ENCODE peak calls at places on chromosomes 7 and 10, in six cellular contexts. R is astrocyte, A is neuronal stem cell, K is IMR-90, T is GM23248, F is neural progenitor cell. I is an unnamed sample. For H3K27me3, the result is how much of the 10 kb centered on the place peaks cover.

GRCh38 chr7:100674441-100675407 is 1.2 kb downstream of the GNB2 start:
- DNase-seq in K (no peak), F (peak), T (peak), A (no peak), R (no peak), I (peak)

GRCh38 chr10:628386-629045 is 61.0 kb downstream of the DIP2C start:
- DNase-seq in R (no peak), K (no peak), A (no peak), T (no peak), F (no peak), I (no peak)

GRCh38 chr7:47373871-47374451 is 207.9 kb downstream of the TNS3 start:
- DNase-seq in F (no peak), A (no peak), T (no peak), R (no peak), K (no peak), I (no peak)

GRCh38 chr7:96449094-96449493 is 127.2 kb upstream of the SLC25A13 start:
- DNase-seq in K (no peak), A (no peak), R (no peak), T (no peak), F (peak), I (no peak)

GRCh38 chr10:21100871-21101514 is 203.9 kb upstream of the NEBL start:
- DNase-seq in F (no peak), R (peak), A (no peak), T (peak), K (no peak), I (no peak)

GRCh38 chr7:13062596-13062995 is 375.2 kb downstream of the ARL4A start:
- DNase-seq in A (no peak), R (no peak), F (no peak), T (no peak), K (no peak), I (no peak)

GRCh38 chr7:16421333-16422099 is at the start of gene CRPPA:
- DNase-seq in F (peak), R (peak), A (no peak), T (peak), K (peak), I (peak)

GRCh38 chr7:13031481-13031880 is 344.0 kb downstream of the ARL4A start:
- DNase-seq in R (peak), K (no peak), A (no peak), F (no peak), T (peak), I (no peak)

GRCh38 chr7:80999180-80999579 is 80.3 kb upstream of the SEMA3C start:
- DNase-seq in K (no peak), F (no peak), T (no peak), R (no peak), A (no peak), I (no peak)

GRCh38 chr10:33055636-33056035 is 97.6 kb upstream of the ITGB1 start:
- DNase-seq in T (peak), K (peak), F (no peak), A (no peak), R (peak), I (no peak)

GRCh38 chr10:98416989-98417388 is 2.0 kb upstream of the PYROXD2 start:
- DNase-seq in R (no peak), K (no peak), A (no peak), F (no peak), T (no peak), I (no peak)

GRCh38 chr7:139853576-139854511 is 24.8 kb downstream of the TBXAS1 start:
- DNase-seq in R (peak), K (peak), T (peak), A (no peak), F (no peak), I (no peak)

GRCh38 chr7:55085511-55086412 is 66.9 kb downstream of the EGFR start:
- DNase-seq in A (no peak), K (no peak), R (no peak), F (no peak), T (no peak), I (peak)

GRCh38 chr10:50514995-50515394 is 108.8 kb downstream of the SGMS1 start:
- DNase-seq in K (no peak), A (no peak), F (no peak), R (no peak), T (peak), I (no peak)

GRCh38 chr10:85061401-85061800 is 733.0 kb downstream of the CCSER2 start:
- DNase-seq in K (no peak), R (no peak), F (no peak), A (no peak), T (no peak), I (no peak)

GRCh38 chr10:30591249-30591670 is 38.3 kb downstream of the LYZL2 start:
- DNase-seq in R (peak), F (peak), T (peak), K (peak), A (peak), I (peak)

GRCh38 chr10:91360434-91360833 is 49.7 kb upstream of the HECTD2 start:
- DNase-seq in A (no peak), F (no peak), T (no peak), R (no peak), K (no peak), I (no peak)

GRCh38 chr7:98303176-98303865 is 21.8 kb downstream of the BRI3 start:
- DNase-seq in T (no peak), A (no peak), K (no peak), F (no peak), R (no peak), I (no peak)

GRCh38 chr7:102891693-102892261 is 21.0 kb upstream of the LRRC17 start:
- DNase-seq in F (no peak), K (peak), A (no peak), R (peak), T (peak), I (no peak)

GRCh38 chr7:20304366-20304765 is 26.3 kb upstream of the ITGB8 start:
- DNase-seq in T (no peak), F (no peak), A (no peak), R (no peak), K (no peak), I (no peak)

GRCh38 chr7:142459557-142459963 is 201.7 kb upstream of the PRSS58 start:
- DNase-seq in R (peak), K (peak), F (peak), A (peak), T (peak), I (peak)

GRCh38 chr10:106682175-106682574 is 482.3 kb downstream of the SORCS1 start:
- DNase-seq in K (peak), R (no peak), F (no peak), A (no peak), T (peak), I (no peak)

GRCh38 chr7:1854521-1855395 is 184.7 kb downstream of the ELFN1 start:
- DNase-seq in K (no peak), A (no peak), F (peak), T (no peak), R (no peak), I (no peak)
- H3K27ac ChIP-seq in K (no peak), A (no peak), F (no peak), T (no peak), R (no peak), I (no peak)

DNA sequence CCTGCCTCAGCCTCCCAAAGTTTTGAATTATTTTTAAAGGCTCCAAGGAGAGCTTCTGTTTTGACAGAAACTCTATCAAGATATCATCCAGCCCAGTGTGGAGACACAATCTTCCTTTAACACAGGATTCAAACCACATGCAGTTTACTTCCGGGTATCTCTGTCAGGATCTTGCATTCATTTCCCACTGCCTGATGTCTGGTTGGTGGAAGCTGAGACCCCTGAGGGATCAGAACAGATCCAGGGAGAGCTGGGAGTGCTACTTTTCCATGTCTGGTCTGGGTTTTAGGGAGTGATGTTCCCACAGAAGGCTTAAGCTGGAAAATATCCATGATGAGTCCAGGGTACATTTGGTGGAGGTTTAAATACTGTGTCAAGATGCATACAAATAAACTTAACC is 16.7 kb downstream of the PTPRE start:
- DNase-seq in K (no peak), F (no peak), R (no peak), T (no peak), A (no peak), I (no peak)
- H3K4me2 ChIP-seq in K (no peak), F (no peak), R (peak), T (no peak), A (no peak), I (no peak)

DNA sequence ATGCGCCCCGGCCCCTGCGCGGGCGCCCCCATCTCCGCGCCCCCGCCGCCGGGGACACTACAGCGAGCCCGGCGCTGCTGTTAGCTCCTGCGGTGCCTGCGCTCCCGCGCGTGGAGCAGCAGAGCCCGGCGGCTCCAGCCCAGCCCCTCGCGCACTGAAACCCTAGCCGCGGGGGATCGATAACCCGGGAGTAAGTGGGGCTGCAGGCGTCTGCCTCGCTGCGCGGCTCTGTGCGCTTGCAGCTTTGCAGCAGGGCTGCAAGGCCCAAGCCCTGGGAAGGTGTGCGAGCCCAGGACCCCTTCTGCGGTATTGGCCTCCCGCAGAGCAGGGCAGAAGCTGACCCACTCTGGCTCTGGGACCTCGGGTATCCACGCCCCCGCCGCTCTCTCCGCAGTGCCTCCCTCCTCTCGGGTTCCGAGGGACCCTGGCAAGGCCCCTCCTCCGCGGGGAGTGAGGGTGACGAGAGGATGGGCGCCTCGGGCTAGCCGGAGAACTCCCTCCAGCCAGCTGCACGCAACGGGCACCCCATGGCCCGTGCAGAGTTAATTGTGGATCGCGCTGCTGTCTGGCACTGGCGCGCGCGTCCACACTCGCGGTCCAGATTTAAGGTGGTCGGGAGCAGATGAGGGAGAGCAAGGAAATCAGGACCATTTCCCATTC is 2.2 kb downstream of the SHH start:
- DNase-seq in F (peak), T (no peak), R (no peak), A (no peak), K (no peak), I (no peak)
- H3K27me3 ChIP-seq in F (half or more), T (half or more), R (half or more), A (half or more), K (half or more), I (under half)

GRCh38 chr7:22860784-22861482 is 38.3 kb upstream of the TOMM7 start:
- DNase-seq in A (no peak), K (no peak), F (peak), T (no peak), R (no peak), I (peak)

GRCh38 chr7:22858274-22858639 is 35.6 kb upstream of the TOMM7 start:
- DNase-seq in A (no peak), K (no peak), F (no peak), T (no peak), R (no peak), I (no peak)

GRCh38 chr7:22860337-22860736 is 37.7 kb upstream of the TOMM7 start:
- DNase-seq in K (no peak), A (no peak), T (no peak), R (no peak), F (no peak), I (peak)

GRCh38 chr7:22858640-22859561 is 36.3 kb upstream of the TOMM7 start:
- DNase-seq in K (peak), R (peak), F (no peak), T (peak), A (no peak), I (peak)

DNA sequence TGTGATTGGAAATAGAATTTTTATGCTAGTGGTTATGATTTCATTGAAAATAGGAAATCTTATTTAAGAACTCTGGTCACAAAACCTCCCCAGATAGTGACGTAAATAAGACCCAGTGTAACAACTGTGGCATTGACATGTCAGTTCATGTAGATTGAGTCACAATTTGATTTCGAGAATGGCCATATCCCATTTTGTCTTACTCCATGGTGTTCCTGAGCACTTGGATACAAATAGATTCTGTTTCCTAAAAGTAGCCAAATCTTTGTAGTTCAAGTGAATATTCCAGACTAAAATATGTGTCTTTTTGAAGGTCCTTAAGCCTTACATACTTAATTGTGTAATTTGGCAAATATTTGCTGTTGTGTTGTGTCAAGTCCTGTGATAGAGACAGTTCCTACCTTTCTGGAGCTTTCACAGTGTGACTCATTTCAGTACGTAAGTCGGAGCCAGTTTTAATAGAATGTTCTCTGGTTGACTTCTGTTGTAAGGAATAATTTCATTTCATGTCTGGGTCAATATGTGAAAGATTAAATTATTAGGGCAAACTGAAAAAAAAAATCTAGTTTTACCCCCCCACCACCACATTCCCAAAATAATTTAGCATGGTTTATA is 37.1 kb upstream of the TOMM7 start:
- DNase-seq in F (no peak), K (no peak), A (no peak), T (peak), R (peak), I (peak)
- H3K27ac ChIP-seq in F (no peak), K (peak), A (no peak), T (peak), R (peak), I (no peak)

DNA sequence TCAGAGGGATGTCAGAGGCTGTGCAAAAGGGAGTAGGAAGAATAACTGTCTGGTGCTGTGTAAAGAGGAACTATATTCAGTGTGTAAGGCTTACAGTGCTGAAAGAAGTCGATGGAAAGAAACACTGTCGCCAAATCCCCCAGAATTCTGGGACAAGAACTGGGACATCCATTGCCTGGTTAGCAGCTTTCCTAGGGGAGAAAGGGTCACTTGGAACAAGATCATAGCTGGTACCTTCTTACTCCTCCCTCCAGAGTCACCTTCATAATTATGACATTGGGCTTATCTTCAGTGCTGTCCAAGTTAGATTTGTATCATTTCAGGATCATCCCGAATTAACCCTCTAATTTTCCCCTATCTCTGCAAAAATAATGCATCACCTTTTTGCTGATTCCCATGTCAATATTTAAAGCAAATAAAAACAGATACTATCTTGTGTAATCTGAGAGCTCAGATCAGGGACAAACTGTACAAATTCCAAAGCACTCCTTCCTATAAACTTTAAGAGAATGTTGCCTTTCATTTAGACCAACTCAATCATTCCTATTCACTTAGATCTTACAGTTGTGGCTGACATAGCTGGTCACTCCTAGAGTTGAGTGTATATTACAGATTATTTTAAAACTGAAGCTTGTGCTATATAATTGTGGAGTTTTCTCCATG is 96.5 kb downstream of the DNAH11 start:
- DNase-seq in T (no peak), A (no peak), K (no peak), F (no peak), R (no peak), I (no peak)
- H3K4me2 ChIP-seq in T (no peak), A (no peak), K (no peak), F (no peak), R (no peak), I (no peak)

DNA sequence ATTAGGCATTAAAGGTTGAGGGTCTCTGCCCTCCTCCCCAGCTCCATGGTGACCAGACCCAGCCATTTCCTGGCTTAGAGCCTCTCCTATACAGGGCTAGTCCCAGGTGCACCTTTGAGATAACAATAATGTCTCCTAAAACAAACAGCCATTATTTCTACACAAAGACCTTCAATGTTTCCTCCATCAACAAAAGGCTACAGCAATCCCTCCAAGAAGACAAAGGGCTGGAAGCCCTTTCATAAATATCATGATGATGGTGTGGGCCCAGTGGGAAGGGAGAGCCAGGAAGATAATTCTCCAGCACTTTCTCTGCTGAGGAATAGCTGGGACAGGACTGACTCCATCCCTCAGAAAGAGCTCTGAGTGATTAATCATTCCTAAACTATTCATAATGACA is 10.3 kb downstream of the PKD2L1 start:
- DNase-seq in T (no peak), R (no peak), K (no peak), A (no peak), F (no peak), I (no peak)
- H3K27me3 ChIP-seq in T (under half), R (under half), K (under half), A (under half), F (under half), I (under half)

DNA sequence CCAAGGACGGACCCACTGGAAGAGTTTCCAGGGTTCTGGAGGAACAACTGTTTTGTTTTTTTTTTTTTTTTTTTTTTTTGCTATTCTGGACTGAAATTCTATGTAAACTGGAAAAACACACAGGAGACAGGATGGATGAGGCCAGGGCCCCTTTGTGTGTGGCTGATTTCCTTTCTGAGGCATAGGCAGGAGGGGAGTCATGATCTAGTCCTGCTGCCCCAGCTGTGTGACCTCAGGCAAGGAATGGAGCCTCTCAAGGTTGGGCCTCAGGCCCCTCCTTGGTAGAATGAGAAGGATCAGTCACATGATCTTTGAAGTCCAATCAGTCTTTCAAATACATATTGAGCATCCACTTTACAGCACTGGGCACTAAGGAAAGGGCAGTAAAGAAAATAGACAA is 87.6 kb downstream of the SH3PXD2A start:
- DNase-seq in T (no peak), R (no peak), F (no peak), K (peak), A (no peak), I (no peak)
- H3K27ac ChIP-seq in T (no peak), R (no peak), F (no peak), K (no peak), A (no peak), I (no peak)

GRCh38 chr7:71470948-71471347 is 339.0 kb downstream of the GALNT17 start:
- DNase-seq in R (no peak), T (no peak), A (no peak), K (no peak), F (no peak), I (no peak)
- H3K4me2 ChIP-seq in R (no peak), T (no peak), A (no peak), K (no peak), F (no peak), I (no peak)

GRCh38 chr10:117759266-117759665 is 216.7 kb downstream of the EMX2 start:
- DNase-seq in K (no peak), R (no peak), F (no peak), T (no peak), A (no peak), I (no peak)

GRCh38 chr10:117754770-117755510 is 212.4 kb downstream of the EMX2 start:
- DNase-seq in A (no peak), T (no peak), K (no peak), R (no peak), F (no peak), I (no peak)

GRCh38 chr10:117755615-117756014 is 213.1 kb downstream of the EMX2 start:
- DNase-seq in F (no peak), K (no peak), A (no peak), T (no peak), R (no peak), I (no peak)

GRCh38 chr10:117762126-117762818 is 219.7 kb downstream of the EMX2 start:
- DNase-seq in F (no peak), A (no peak), T (no peak), R (no peak), K (no peak), I (no peak)

GRCh38 chr10:117757121-117757795 is 214.7 kb downstream of the EMX2 start:
- DNase-seq in T (peak), R (no peak), K (no peak), A (no peak), F (no peak), I (no peak)
- H3K27me3 ChIP-seq in T (under half), R (under half), K (under half), A (under half), F (under half), I (under half)

I was measured in Karpas-422.